ENCODE peak calls at places on chromosomes 2 and 18, in seven cellular contexts. B, D, S, Y, H, C and V are unnamed samples. For H3K4me1, the result is how much of the 10 kb centered on the place peaks cover.

GRCh38 chr2:224286923-224287322 is 115.0 kb downstream of the FAM124B start:
- DNase-seq in H (no peak), D (no peak), C (no peak), Y (peak), S (no peak), B (peak), V (no peak)

GRCh38 chr18:10122116-10122515 is 208.3 kb downstream of the VAPA start:
- DNase-seq in C (no peak), D (no peak), Y (no peak), H (no peak), S (no peak), B (peak), V (no peak)

GRCh38 chr2:134365356-134365755 is 111.5 kb downstream of the MGAT5 start:
- DNase-seq in C (peak), Y (peak), S (no peak), H (no peak), D (peak), B (peak), V (peak)

GRCh38 chr18:27608742-27609141 is 423.6 kb upstream of the CHST9 start:
- DNase-seq in C (no peak), H (no peak), B (peak), Y (no peak), D (no peak), S (no peak), V (no peak)

GRCh38 chr2:28649481-28650260 is 102.0 kb upstream of the PPP1CB start:
- DNase-seq in D (no peak), C (peak), S (no peak), H (no peak), B (peak), Y (no peak), V (no peak)

GRCh38 chr18:76935722-76936337 is 113.5 kb downstream of the ZNF236 start:
- DNase-seq in C (no peak), D (no peak), B (no peak), H (no peak), Y (no peak), S (no peak), V (no peak)

GRCh38 chr2:164824865-164825264 is 16.8 kb downstream of the COBLL1 start:
- DNase-seq in H (no peak), S (no peak), D (no peak), Y (no peak), C (no peak), B (peak), V (no peak)

GRCh38 chr18:45834303-45834702 is 8.8 kb downstream of the SIGLEC15 start:
- DNase-seq in S (no peak), Y (no peak), B (no peak), H (no peak), C (no peak), D (no peak), V (no peak)

GRCh38 chr18:23193727-23194126 is 58.4 kb downstream of the CABLES1 start:
- DNase-seq in Y (no peak), D (no peak), H (no peak), B (no peak), S (no peak), C (no peak), V (no peak)
- H3K27ac ChIP-seq in Y (no peak), D (no peak), H (no peak), B (peak), S (no peak), C (no peak), V (no peak)

DNA sequence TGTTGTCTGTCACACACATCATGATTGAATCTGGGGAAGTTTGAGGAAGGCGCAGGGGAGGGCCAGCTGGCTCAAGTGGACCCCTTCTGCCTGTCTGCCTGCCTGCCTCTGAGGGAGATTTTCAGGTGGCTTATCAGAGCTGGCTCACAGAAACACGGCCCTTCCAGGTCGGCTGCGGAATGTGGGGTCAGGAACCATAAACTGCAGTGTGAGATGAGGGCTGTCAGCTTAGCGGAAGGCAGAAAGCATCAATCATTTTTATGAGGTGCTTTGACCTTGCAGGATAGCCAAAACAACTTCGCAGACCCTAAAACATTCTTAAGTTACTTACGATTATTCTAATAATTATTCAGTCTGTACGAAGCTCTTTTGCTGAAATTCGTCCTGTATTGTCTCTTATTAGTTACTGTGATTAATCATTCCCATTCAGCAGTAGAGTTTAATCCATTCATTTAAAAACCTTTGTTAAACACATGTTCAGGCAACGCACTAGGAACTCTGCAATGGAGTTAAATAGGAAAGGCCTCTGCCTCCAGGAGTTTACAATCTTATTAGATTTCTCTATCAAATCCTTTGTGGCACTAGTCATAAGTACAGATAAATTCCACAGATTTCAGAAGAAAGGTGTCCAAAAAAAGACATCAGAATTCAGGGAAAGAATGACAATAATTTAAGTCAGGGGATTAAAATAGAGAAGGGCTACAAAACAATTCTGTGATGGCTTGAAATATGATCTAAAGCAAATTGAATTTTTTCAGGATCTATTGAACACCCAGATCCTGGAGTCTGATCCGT is 371.6 kb downstream of the HRH4 start:
- DNase-seq in S (no peak), C (no peak), B (no peak), D (no peak), Y (no peak), H (no peak), V (no peak)
- H3K9ac ChIP-seq in S (no peak), C (no peak), B (no peak), D (no peak), Y (no peak), H (no peak), V (no peak)

GRCh38 chr2:176102309-176102866 is 2.8 kb downstream of the HOXD12 start:
- DNase-seq in D (no peak), S (no peak), Y (no peak), B (no peak), C (no peak), H (no peak), V (no peak)

GRCh38 chr2:176100547-176101140 is 1.0 kb downstream of the HOXD12 start:
- DNase-seq in D (peak), H (no peak), B (no peak), S (peak), C (no peak), Y (no peak), V (peak)

GRCh38 chr2:176101862-176102261 is 2.3 kb downstream of the HOXD12 start:
- DNase-seq in D (peak), H (no peak), S (no peak), C (no peak), B (no peak), Y (no peak), V (peak)

GRCh38 chr2:176099737-176100546 is at the start of gene HOXD12:
- DNase-seq in C (no peak), B (no peak), S (peak), D (peak), Y (no peak), H (no peak), V (peak)

DNA sequence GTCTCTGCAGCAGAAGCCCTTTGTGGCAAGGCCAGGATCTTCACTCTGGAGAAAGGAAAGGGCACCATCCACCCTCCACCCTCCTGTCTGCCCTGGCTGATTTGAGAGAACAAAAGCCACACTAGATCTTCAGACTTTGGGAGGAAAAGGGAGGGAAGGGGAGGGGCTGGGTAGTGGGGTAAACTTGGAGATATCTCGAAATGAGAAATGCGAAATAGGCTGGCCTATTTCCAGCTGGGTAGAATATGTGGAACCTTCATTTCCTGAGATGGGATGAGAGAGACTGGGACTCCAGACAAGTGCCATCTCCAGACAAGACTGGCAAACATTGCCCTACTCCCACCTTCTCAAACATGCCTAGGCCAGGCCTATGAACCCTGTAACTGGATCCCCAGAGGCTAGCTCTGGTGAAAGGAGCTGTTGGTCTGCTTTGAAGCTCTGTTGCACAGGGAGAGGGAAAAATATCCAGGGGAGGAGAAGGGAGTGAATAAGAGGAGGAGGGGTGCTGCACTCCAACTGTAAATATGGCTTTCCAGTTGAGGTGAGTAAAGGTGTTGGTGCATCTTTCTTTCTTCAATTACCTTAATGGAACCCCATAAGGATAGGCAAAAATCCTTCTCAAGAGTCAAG is 1.7 kb downstream of the HOXD12 start:
- DNase-seq in S (no peak), C (no peak), D (no peak), B (no peak), H (no peak), Y (no peak), V (no peak)
- H3K4me1 ChIP-seq in S (under half), C (under half), D (under half), B (under half), H (under half), Y (under half), V (under half)

GRCh38 chr18:58378411-58378820 is 250.5 kb downstream of the ALPK2 start:
- DNase-seq in S (no peak), C (no peak), Y (no peak), B (no peak), H (no peak), D (no peak), V (no peak)
- H3K27ac ChIP-seq in S (no peak), C (no peak), Y (no peak), B (no peak), H (no peak), D (no peak), V (no peak)

GRCh38 chr2:31401580-31401979 is 13.0 kb downstream of the XDH start:
- DNase-seq in S (no peak), Y (peak), B (peak), C (no peak), D (peak), H (no peak), V (peak)
- H3K9ac ChIP-seq in S (no peak), Y (no peak), B (peak), C (no peak), D (no peak), H (no peak), V (no peak)

GRCh38 chr2:240586198-240586918 is at the start of gene CAPN10:
- DNase-seq in D (peak), S (peak), H (peak), Y (peak), B (peak), C (peak), V (peak)

GRCh38 chr2:240583774-240584173 is 2.8 kb upstream of the CAPN10 start:
- DNase-seq in H (no peak), Y (no peak), S (peak), D (no peak), C (no peak), B (no peak), V (no peak)

GRCh38 chr2:240584486-240585031 is 2.0 kb upstream of the CAPN10 start:
- DNase-seq in B (peak), H (no peak), Y (peak), S (peak), C (no peak), D (peak), V (peak)

GRCh38 chr2:240585681-240586197 is 795 bp upstream of the CAPN10 start:
- DNase-seq in C (no peak), D (no peak), S (peak), B (peak), H (no peak), Y (no peak), V (no peak)

DNA sequence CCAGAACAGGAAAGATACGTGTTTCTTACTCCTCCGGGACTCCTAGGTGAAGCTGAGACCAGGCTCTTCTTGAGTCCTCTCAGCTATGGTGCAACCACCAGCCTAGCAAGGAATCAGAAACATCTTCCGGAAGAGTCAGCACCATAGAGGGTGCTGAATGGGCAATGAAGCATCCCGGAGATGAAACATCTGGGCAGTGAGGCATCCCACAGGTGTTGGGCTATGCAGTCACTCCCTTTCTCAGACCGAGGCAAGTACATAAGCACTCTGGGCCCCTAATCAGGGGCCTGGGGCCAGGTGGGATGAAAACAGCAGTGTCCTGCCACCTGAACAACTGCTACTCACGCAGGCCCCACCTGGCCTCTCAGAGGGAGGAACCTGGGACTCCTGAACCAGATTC is 1.4 kb upstream of the CAPN10 start:
- DNase-seq in C (no peak), S (peak), Y (no peak), H (no peak), B (peak), D (no peak), V (no peak)
- H3K4me1 ChIP-seq in C (half or more), S (under half), Y (under half), H (under half), B (under half), D (under half), V (under half)

DNA sequence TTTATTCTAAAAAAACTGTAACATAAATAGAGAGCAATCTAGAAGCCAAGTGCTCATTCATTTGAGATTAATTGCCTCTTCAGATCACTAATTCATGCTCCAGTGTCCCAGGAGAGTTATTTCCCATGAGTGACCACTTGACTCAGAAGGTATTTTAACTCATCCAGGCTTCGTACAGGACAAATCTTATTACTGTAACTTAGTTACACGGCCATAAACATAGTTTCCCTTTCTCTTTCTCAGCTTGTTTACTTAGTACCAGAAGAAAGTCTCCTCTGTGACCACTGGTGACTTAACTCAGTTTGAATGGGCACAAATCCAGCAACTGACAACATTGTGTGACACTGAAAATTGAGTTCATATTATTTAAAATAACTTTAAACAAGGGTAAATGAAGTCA is 25.3 kb downstream of the MMADHC start:
- DNase-seq in B (peak), H (no peak), D (no peak), S (no peak), C (no peak), Y (peak), V (no peak)
- H3K27ac ChIP-seq in B (peak), H (no peak), D (no peak), S (no peak), C (no peak), Y (no peak), V (no peak)

GRCh38 chr2:197092431-197092830 is 165.9 kb upstream of the PGAP1 start:
- DNase-seq in C (no peak), B (peak), H (no peak), D (no peak), Y (no peak), S (no peak), V (no peak)
- H3K9ac ChIP-seq in C (no peak), B (no peak), H (no peak), D (no peak), Y (no peak), S (no peak), V (no peak)

GRCh38 chr2:121588357-121588756 is 57.7 kb downstream of the RNU4ATAC start:
- DNase-seq in B (no peak), H (no peak), D (no peak), S (no peak), Y (no peak), C (no peak), V (no peak)
- H3K4me1 ChIP-seq in B (under half), H (under half), D (under half), S (under half), Y (under half), C (under half), V (under half)

GRCh38 chr2:68667371-68667770 is 24.0 kb downstream of the PROKR1 start:
- DNase-seq in C (no peak), S (no peak), Y (no peak), D (no peak), H (no peak), B (no peak), V (no peak)

GRCh38 chr2:68675470-68675869 is 32.1 kb downstream of the PROKR1 start:
- DNase-seq in H (no peak), Y (no peak), S (no peak), D (no peak), B (no peak), C (no peak), V (no peak)

GRCh38 chr2:68669651-68670050 is 26.3 kb downstream of the PROKR1 start:
- DNase-seq in H (no peak), D (no peak), B (no peak), C (no peak), Y (peak), S (no peak), V (no peak)

GRCh38 chr2:68671961-68672360 is 28.6 kb downstream of the PROKR1 start:
- DNase-seq in Y (no peak), H (no peak), S (no peak), C (no peak), B (no peak), D (no peak), V (no peak)
- H3K27ac ChIP-seq in Y (no peak), H (no peak), S (no peak), C (no peak), B (no peak), D (no peak), V (no peak)